ENCODE peak calls at places on chromosome 3, in six cellular contexts. Z is brain microvascular endothelial cell, E is lower lobe of right lung, X is tibial artery, J is suprapubic skin, O is uterus. H is an unnamed sample.

GRCh38 chr3:171453175-171453868 is 6.9 kb downstream of the TNIK start:
- DNase-seq in Z (no peak), E (no peak), X (no peak), J (no peak), O (no peak), H (no peak)

GRCh38 chr3:115845986-115846385 is 222.7 kb downstream of the GAP43 start:
- DNase-seq in Z (no peak), E (no peak), X (no peak), J (no peak), O (no peak), H (no peak)

GRCh38 chr3:66393486-66394260 is 107.1 kb downstream of the LRIG1 start:
- DNase-seq in Z (peak), E (no peak), X (peak), J (no peak), O (no peak), H (no peak)

GRCh38 chr3:166190360-166190759 is 353.1 kb upstream of the BCHE start:
- DNase-seq in Z (no peak), E (no peak), X (no peak), J (no peak), O (no peak), H (no peak)

GRCh38 chr3:67624687-67625086 is 29.7 kb downstream of the SUCLG2 start:
- DNase-seq in Z (no peak), E (no peak), X (no peak), J (no peak), O (no peak), H (no peak)

GRCh38 chr3:185537369-185537970 is 14.9 kb downstream of the LIPH start:
- DNase-seq in Z (peak), E (peak), X (peak), J (no peak), O (no peak), H (no peak)

GRCh38 chr3:135267487-135267886 is 472.4 kb downstream of the EPHB1 start:
- DNase-seq in Z (no peak), E (no peak), X (no peak), J (no peak), O (no peak), H (no peak)

GRCh38 chr3:146065573-146066006 is 95.4 kb downstream of the PLOD2 start:
- DNase-seq in Z (peak), E (no peak), X (no peak), J (no peak), O (no peak), H (no peak)

GRCh38 chr3:56800373-56801150 is 1.2 kb downstream of the ARHGEF3 start:
- DNase-seq in Z (no peak), E (no peak), X (no peak), J (no peak), O (no peak), H (no peak)

GRCh38 chr3:34206996-34207395 is 408.6 kb downstream of the PDCD6IP start:
- DNase-seq in Z (peak), E (no peak), X (no peak), J (no peak), O (no peak), H (no peak)

GRCh38 chr3:169362261-169362660 is 301.3 kb downstream of the MECOM start:
- DNase-seq in Z (no peak), E (no peak), X (no peak), J (no peak), O (no peak), H (no peak)

GRCh38 chr3:19816631-19817030 is 117.4 kb downstream of the EFHB start:
- DNase-seq in Z (no peak), E (no peak), X (no peak), J (no peak), O (no peak), H (no peak)

GRCh38 chr3:89742546-89742945 is 635.1 kb downstream of the EPHA3 start:
- DNase-seq in Z (no peak), E (no peak), X (no peak), J (no peak), O (no peak), H (no peak)

GRCh38 chr3:179260949-179261765 is 10.2 kb upstream of the KCNMB3 start:
- DNase-seq in Z (peak), E (peak), X (peak), J (no peak), O (peak), H (peak)

GRCh38 chr3:134423153-134423552 is 48.9 kb upstream of the AMOTL2 start:
- DNase-seq in Z (peak), E (no peak), X (no peak), J (no peak), O (no peak), H (no peak)

GRCh38 chr3:44395714-44396113 is 57.1 kb downstream of the TCAIM start:
- DNase-seq in Z (no peak), E (no peak), X (no peak), J (no peak), O (no peak), H (no peak)

GRCh38 chr3:64975138-64975537 is 287.3 kb upstream of the ADAMTS9 start:
- DNase-seq in Z (no peak), E (no peak), X (no peak), J (no peak), O (no peak), H (no peak)

GRCh38 chr3:59608356-59608755 is 558.5 kb upstream of the CFAP20DC start:
- DNase-seq in Z (no peak), E (no peak), X (no peak), J (no peak), O (no peak), H (no peak)

GRCh38 chr3:12940854-12941253 is 99.5 kb upstream of the RPL32 start:
- DNase-seq in Z (no peak), E (no peak), X (no peak), J (no peak), O (no peak), H (no peak)

GRCh38 chr3:179603831-179604230 is 607 bp downstream of the MRPL47 start:
- DNase-seq in Z (no peak), E (no peak), X (no peak), J (no peak), O (no peak), H (no peak)

GRCh38 chr3:31391150-31391549 is 141.6 kb upstream of the STT3B start:
- DNase-seq in Z (no peak), E (no peak), X (no peak), J (no peak), O (no peak), H (no peak)

GRCh38 chr3:128068156-128068620 is 16.0 kb downstream of the SEC61A1 start:
- DNase-seq in Z (no peak), E (no peak), X (no peak), J (no peak), O (no peak), H (no peak)

GRCh38 chr3:37937156-37937555 is 53.4 kb upstream of the VILL start:
- DNase-seq in Z (no peak), E (no peak), X (no peak), J (no peak), O (no peak), H (no peak)

GRCh38 chr3:119794971-119795612 is 13.2 kb downstream of the NR1I2 start:
- DNase-seq in Z (peak), E (no peak), X (no peak), J (no peak), O (no peak), H (no peak)

GRCh38 chr3:141104151-141104741 is 53.1 kb downstream of the SPSB4 start:
- DNase-seq in Z (no peak), E (peak), X (no peak), J (peak), O (no peak), H (no peak)

GRCh38 chr3:187958432-187959003 is 195.4 kb upstream of the LPP start:
- DNase-seq in Z (no peak), E (no peak), X (no peak), J (no peak), O (no peak), H (no peak)

GRCh38 chr3:155428558-155428957 is 135.1 kb upstream of the STRIT1 start:
- DNase-seq in Z (no peak), E (no peak), X (no peak), J (no peak), O (no peak), H (no peak)

GRCh38 chr3:23968467-23969184 is 23.5 kb downstream of the NR1D2 start:
- DNase-seq in Z (no peak), E (no peak), X (no peak), J (no peak), O (no peak), H (no peak)

GRCh38 chr3:99319450-99319849 is 318.9 kb upstream of the COL8A1 start:
- DNase-seq in Z (no peak), E (no peak), X (no peak), J (no peak), O (no peak), H (no peak)

GRCh38 chr3:33898901-33899300 is 100.5 kb downstream of the PDCD6IP start:
- DNase-seq in Z (no peak), E (no peak), X (no peak), J (no peak), O (no peak), H (no peak)

GRCh38 chr3:37309945-37310665 is 135.7 kb upstream of the LRRFIP2 start:
- DNase-seq in Z (no peak), E (no peak), X (no peak), J (no peak), O (no peak), H (no peak)

GRCh38 chr3:110821586-110821985 is 250.0 kb upstream of the NECTIN3 start:
- DNase-seq in Z (no peak), E (no peak), X (no peak), J (no peak), O (no peak), H (no peak)

GRCh38 chr3:129402616-129403015 is 25.8 kb downstream of the EFCAB12 start:
- DNase-seq in Z (no peak), E (no peak), X (no peak), J (no peak), O (no peak), H (no peak)

GRCh38 chr3:22451501-22451900 is 700.5 kb upstream of the ZNF385D start:
- DNase-seq in Z (no peak), E (no peak), X (no peak), J (no peak), O (no peak), H (no peak)

GRCh38 chr3:15794303-15794771 is 3.4 kb downstream of the ANKRD28 start:
- DNase-seq in Z (peak), E (no peak), X (no peak), J (no peak), O (no peak), H (no peak)

GRCh38 chr3:169363318-169363717 is 300.2 kb downstream of the MECOM start:
- DNase-seq in Z (no peak), E (no peak), X (no peak), J (no peak), O (no peak), H (no peak)

GRCh38 chr3:138496436-138496835 is 62.0 kb downstream of the ESYT3 start:
- DNase-seq in Z (no peak), E (no peak), X (no peak), J (no peak), O (no peak), H (no peak)
- H3K27ac ChIP-seq in Z (no peak), E (no peak), X (no peak), J (no peak), O (no peak), H (no peak)

GRCh38 chr3:136465296-136465695 is 215.2 kb downstream of the PCCB start:
- DNase-seq in Z (no peak), E (no peak), X (no peak), J (no peak), O (no peak), H (no peak)
- H3K27ac ChIP-seq in Z (no peak), E (no peak), X (no peak), J (no peak), O (no peak), H (no peak)

GRCh38 chr3:138909904-138910303 is 37.0 kb downstream of the FOXL2 start:
- DNase-seq in Z (no peak), E (no peak), X (no peak), J (no peak), O (no peak), H (no peak)

GRCh38 chr3:138914870-138915502 is 32.0 kb downstream of the FOXL2 start:
- DNase-seq in Z (peak), E (no peak), X (no peak), J (no peak), O (no peak), H (no peak)

GRCh38 chr3:138912237-138912636 is 34.7 kb downstream of the FOXL2 start:
- DNase-seq in Z (no peak), E (no peak), X (no peak), J (no peak), O (no peak), H (no peak)

GRCh38 chr3:138908815-138909214 is 38.1 kb downstream of the FOXL2 start:
- DNase-seq in Z (no peak), E (no peak), X (no peak), J (no peak), O (no peak), H (no peak)

GRCh38 chr3:138911621-138912020 is 35.3 kb downstream of the FOXL2 start:
- DNase-seq in Z (no peak), E (no peak), X (no peak), J (no peak), O (no peak), H (no peak)
- H3K27ac ChIP-seq in Z (no peak), E (no peak), X (no peak), J (no peak), O (no peak), H (no peak)

GRCh38 chr3:167754049-167754448 is 18.5 kb downstream of the SERPINI1 start:
- DNase-seq in Z (no peak), E (no peak), X (no peak), J (no peak), O (no peak), H (no peak)
- H3K27ac ChIP-seq in Z (no peak), E (no peak), X (no peak), J (no peak), O (no peak), H (no peak)

GRCh38 chr3:25603703-25604102 is 61.0 kb downstream of the TOP2B start:
- DNase-seq in Z (peak), E (no peak), X (peak), J (no peak), O (no peak), H (no peak)
- H3K27ac ChIP-seq in Z (peak), E (peak), X (peak), J (no peak), O (peak), H (no peak)

DNA sequence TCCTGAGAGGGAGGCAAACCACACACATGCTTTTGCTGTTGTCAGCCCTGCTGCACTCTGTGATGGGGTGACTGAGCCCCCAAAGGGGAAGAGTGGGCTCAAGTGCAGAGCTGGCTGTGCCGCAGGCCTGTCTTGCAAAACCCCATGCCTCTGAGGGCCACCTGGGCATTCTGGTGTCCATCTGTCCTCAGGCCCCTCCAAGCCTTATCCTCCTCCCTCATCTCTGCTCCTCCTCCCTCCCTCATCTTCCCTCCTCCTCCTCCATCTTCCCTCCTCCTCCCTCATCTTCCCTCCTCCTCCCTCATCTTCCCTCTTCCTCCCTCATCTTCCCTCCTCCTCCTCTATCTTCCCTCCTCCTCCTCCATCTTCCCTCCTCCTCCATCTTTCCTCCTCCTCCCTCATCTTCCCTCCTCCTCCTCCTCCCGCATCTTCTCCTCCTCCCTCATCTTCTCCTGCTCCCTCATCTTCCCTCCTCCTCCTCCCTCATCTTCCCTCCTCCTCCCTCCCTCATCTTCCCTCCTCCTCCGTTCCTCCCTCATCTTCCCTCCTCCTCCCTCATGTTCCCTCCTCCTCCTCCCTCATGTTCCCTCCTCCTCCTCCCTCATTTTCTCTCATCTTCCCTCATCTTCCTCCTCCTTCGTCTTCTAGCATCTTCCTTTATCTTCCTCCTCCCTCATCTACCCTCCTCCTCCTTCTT is 40.6 kb downstream of the CHDH start:
- DNase-seq in Z (no peak), E (no peak), X (no peak), J (no peak), O (no peak), H (no peak)
- H3K27ac ChIP-seq in Z (no peak), E (no peak), X (no peak), J (no peak), O (no peak), H (no peak)

H was measured in esophagus squamous epithelium.